ENCODE peak calls at places on chromosomes 7 and 10, in four cellular contexts. D is H1, A is HepG2, R is GM12878. M is an unnamed sample.

GRCh38 chr7:38232475-38233366 is 40.7 kb downstream of the TARP start:
- DNase-seq in D (no peak), A (no peak), R (peak; percentile 82), M (no peak)

GRCh38 chr7:26265499-26266075 is 26.1 kb upstream of the SNX10 start:
- DNase-seq in D (no peak), A (no peak), R (no peak), M (no peak)

GRCh38 chr7:1890289-1891235 is 220.5 kb downstream of the ELFN1 start:
- DNase-seq in D (no peak), A (no peak), R (no peak), M (no peak)

GRCh38 chr7:32357535-32358277 is 132.5 kb downstream of the LSM5 start:
- DNase-seq in D (no peak), A (no peak), R (no peak), M (no peak)

GRCh38 chr10:35328404-35329037 is 7.8 kb upstream of the CCNY start:
- DNase-seq in D (no peak), A (no peak), R (no peak), M (no peak)

GRCh38 chr7:39557222-39557621 is 9.0 kb upstream of the YAE1 start:
- DNase-seq in D (no peak), A (no peak), R (no peak), M (no peak)

GRCh38 chr7:136640977-136641376 is 227.5 kb upstream of the CHRM2 start:
- DNase-seq in D (no peak), A (no peak), R (no peak), M (no peak)

GRCh38 chr7:139570626-139571025 is 47.1 kb downstream of the CLEC2L start:
- DNase-seq in D (no peak), A (no peak), R (no peak), M (no peak)

GRCh38 chr7:44325811-44326241 is 432 bp upstream of the CAMK2B start:
- DNase-seq in D (peak; percentile 64), A (no peak), R (no peak), M (peak; percentile 28)

GRCh38 chr10:103852856-103853255 is 2.5 kb downstream of the SH3PXD2A start:
- DNase-seq in D (no peak), A (no peak), R (no peak), M (no peak)

GRCh38 chr10:123970207-123970926 is 78.8 kb upstream of the CPXM2 start:
- DNase-seq in D (peak; percentile 58), A (no peak), R (no peak), M (no peak)

GRCh38 chr10:5927306-5927705 is 37.3 kb downstream of the FBH1 start:
- DNase-seq in D (no peak), A (no peak), R (no peak), M (no peak)

GRCh38 chr7:100835903-100836811 is 8.8 kb upstream of the EPHB4 start:
- DNase-seq in D (peak; percentile 84), A (no peak), R (no peak), M (peak; percentile 98)

GRCh38 chr7:22588396-22588795 is 88.4 kb upstream of the STEAP1B start:
- DNase-seq in D (no peak), A (no peak), R (no peak), M (no peak)

GRCh38 chr7:120272261-120272895 is 597 bp upstream of the KCND2 start:
- DNase-seq in D (peak; percentile 54), A (peak; percentile 22), R (peak; percentile 27), M (peak; percentile 36)

GRCh38 chr7:98892609-98893008 is 14.3 kb downstream of the TRRAP start:
- DNase-seq in D (no peak), A (no peak), R (no peak), M (no peak)

GRCh38 chr10:57716884-57717283 is 550.8 kb downstream of the IPMK start:
- DNase-seq in D (no peak), A (no peak), R (no peak), M (no peak)

GRCh38 chr7:51314726-51315125 is 1.9 kb downstream of the COBL start:
- DNase-seq in D (peak; percentile 20), A (no peak), R (no peak), M (no peak)

GRCh38 chr10:43960477-43960876 is 311.8 kb upstream of the ZNF32 start:
- DNase-seq in D (peak; percentile 2), A (no peak), R (no peak), M (no peak)

GRCh38 chr7:66921396-66921917 is 432 bp downstream of the TMEM248 start:
- DNase-seq in D (peak; percentile 63), A (no peak), R (no peak), M (no peak)

GRCh38 chr7:70266186-70266585 is 667.9 kb downstream of the AUTS2 start:
- DNase-seq in D (no peak), A (no peak), R (no peak), M (no peak)

GRCh38 chr7:109246330-109247077 is 676.8 kb downstream of the DNAJB9 start:
- DNase-seq in D (no peak), A (no peak), R (no peak), M (no peak)

GRCh38 chr7:28787116-28787515 is 171.0 kb downstream of the TRIL start:
- DNase-seq in D (no peak), A (no peak), R (no peak), M (no peak)
- TF ChIP-seq SUZ12 in D (no peak), A (no peak), R (no peak), M (no peak)

DNA sequence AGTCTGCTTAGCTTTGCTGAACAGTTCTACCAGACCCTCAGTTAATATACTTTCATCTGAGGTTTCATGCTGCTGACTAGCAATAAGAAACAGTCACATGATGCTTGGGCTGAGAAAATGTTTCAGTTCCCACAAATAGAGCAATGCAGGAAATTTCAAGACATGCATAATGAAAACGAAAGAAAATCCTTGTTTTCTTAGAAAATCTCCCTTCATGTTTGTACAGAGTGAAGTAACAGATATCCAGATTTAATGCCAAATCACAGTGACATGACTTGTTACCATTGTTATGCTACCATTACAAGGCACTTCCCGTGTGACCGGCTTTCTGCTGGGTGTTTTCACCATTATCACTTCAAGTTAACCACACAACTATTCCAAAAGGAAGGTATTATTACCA is 121.7 kb downstream of the DOCK4 start:
- DNase-seq in D (no peak), A (no peak), R (peak; percentile 63), M (no peak)
- TF ChIP-seq ZNF274 in D (no peak), A (no peak), R (no peak), M (no peak)

GRCh38 chr10:26386800-26387199 is 51.3 kb upstream of the APBB1IP start:
- DNase-seq in D (no peak), A (no peak), R (no peak), M (no peak)
- TF ChIP-seq SUZ12 in D (no peak), A (no peak), R (no peak), M (no peak)

DNA sequence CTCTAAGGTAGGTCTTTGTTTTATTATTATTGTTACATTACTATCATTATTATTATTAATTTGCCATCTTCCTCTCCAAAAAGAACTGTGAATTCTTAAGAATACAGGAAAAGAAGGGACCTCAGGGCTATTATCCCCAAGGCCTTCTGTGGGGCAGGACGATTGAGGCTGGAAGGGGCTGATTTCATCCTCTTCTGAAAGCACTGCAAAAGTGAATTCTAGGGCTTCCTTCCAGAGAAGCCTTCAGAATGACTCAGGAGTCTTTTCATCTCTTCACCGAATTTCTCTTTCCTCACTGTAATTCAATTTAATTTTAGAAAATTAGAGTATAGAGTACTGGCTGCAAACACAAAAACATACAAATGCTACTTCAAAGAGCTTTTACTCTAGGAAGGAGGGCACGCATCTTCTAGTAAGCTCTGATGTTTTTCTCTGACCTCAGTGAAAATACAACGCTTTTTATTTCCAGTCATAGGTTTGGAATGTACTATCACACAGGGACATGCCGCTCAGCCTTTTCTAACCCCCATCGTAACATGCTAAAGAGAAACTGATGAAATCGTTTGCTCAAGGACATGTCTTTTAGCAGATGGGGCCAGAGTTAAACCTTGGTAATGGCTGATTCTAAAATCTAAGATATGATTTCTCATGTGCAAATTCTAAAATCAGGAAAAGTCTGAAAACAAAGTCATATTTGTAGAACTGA is 280.3 kb upstream of the PITRM1 start:
- DNase-seq in D (no peak), A (no peak), R (no peak), M (no peak)
- TF ChIP-seq ZNF274 in D (no peak), A (no peak), R (no peak), M (no peak)

GRCh38 chr7:13827716-13828115 is 161.8 kb downstream of the ETV1 start:
- DNase-seq in D (no peak), A (no peak), R (no peak), M (no peak)

GRCh38 chr7:13829914-13830603 is 159.4 kb downstream of the ETV1 start:
- DNase-seq in D (no peak), A (no peak), R (no peak), M (no peak)

GRCh38 chr7:13832346-13832745 is 157.1 kb downstream of the ETV1 start:
- DNase-seq in D (no peak), A (no peak), R (no peak), M (no peak)

GRCh38 chr7:13829231-13829630 is 160.2 kb downstream of the ETV1 start:
- DNase-seq in D (no peak), A (no peak), R (no peak), M (no peak)

GRCh38 chr7:13830604-13830915 is 158.9 kb downstream of the ETV1 start:
- DNase-seq in D (no peak), A (no peak), R (no peak), M (no peak)
- TF ChIP-seq SUZ12 in D (no peak), A (no peak), R (no peak), M (no peak)

GRCh38 chr10:133454204-133454893 is 604 bp downstream of the SCART1 start:
- DNase-seq in D (no peak), A (no peak), R (no peak), M (no peak)

GRCh38 chr10:133452453-133452852 is 1.3 kb upstream of the SCART1 start:
- DNase-seq in D (no peak), A (no peak), R (no peak), M (no peak)

GRCh38 chr10:133455196-133455595 is 1.5 kb downstream of the SCART1 start:
- DNase-seq in D (no peak), A (no peak), R (no peak), M (no peak)

GRCh38 chr10:133455611-133456031 is 1.9 kb downstream of the SCART1 start:
- DNase-seq in D (no peak), A (no peak), R (no peak), M (no peak)

GRCh38 chr10:133453516-133454203 is at the start of gene SCART1:
- DNase-seq in D (no peak), A (no peak), R (no peak), M (no peak)
- TF ChIP-seq ZNF274 in D (no peak), A (no peak), R (no peak), M (no peak)

DNA sequence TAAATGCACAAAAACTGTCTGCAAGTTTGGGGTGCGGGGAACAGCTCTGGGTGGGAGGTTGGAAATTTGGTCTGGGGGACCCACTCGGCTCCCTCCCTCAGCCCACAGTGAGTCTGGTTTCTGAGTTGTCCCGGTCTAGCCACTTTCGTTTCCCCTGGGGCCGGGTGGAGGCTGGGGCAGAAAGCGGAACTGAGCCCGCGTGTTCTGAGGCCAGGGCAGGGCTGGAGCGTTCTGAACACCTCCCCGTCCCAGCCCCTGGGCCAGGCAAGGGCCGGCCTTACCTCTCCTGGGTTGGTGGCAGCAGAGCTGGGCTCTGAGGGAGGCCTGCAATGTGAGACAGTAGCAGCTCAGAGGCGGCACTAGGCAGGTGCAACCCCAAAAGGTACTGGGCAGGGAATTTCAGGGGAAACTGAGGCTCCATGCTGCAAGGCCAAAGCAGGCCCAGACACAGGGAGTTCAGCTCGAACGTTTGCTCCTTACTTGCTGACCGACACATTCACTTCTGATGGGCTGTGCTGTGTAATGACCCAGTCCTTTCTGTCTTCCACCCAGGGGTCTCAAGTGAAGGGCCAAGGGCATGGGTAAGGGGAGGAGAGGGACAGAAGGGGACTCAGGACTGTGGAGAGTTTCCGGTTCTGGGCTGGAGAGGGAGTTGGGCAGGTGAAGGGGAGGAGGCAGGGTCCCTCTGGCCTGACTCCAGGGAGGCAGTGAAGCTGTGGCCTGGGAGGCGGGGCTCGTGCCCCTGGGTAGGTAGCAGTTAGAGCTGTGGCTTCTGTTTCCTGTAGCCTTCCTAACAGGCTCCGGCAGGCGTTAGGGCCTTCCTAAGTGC is 3.0 kb downstream of the IRF5 start:
- DNase-seq in D (peak; percentile 50), A (no peak), R (peak; percentile 66), M (no peak)
- TF ChIP-seq SUZ12 in D (no peak), A (no peak), R (no peak), M (no peak)